ENCODE peak calls at places on chromosomes 4 and X, in five cellular contexts. D, J, I, V and T are unnamed samples.

GRCh38 chrX:153722704-153723350 is 1.4 kb downstream of the BCAP31 start:
- DNase-seq in D (no peak), J (no peak), I (no peak), V (no peak), T (no peak)

GRCh38 chr4:15868816-15869413 is 69.6 kb downstream of the FGFBP1 start:
- DNase-seq in D (no peak), J (no peak), I (no peak), V (no peak), T (no peak)

GRCh38 chr4:37584087-37584486 is 102.1 kb downstream of the RELL1 start:
- DNase-seq in D (no peak), J (no peak), I (no peak), V (no peak), T (no peak)

GRCh38 chr4:128468485-128468989 is 180.9 kb upstream of the PGRMC2 start:
- DNase-seq in D (peak; percentile 84), J (peak; percentile 37), I (no peak), V (no peak), T (peak; percentile 91)

GRCh38 chr4:122139139-122139538 is 13.0 kb upstream of the BLTP1 start:
- DNase-seq in D (no peak), J (no peak), I (no peak), V (no peak), T (no peak)

GRCh38 chr4:71189471-71189870 is 149.3 kb upstream of the SLC4A4 start:
- DNase-seq in D (no peak), J (no peak), I (no peak), V (no peak), T (no peak)

GRCh38 chr4:54127660-54128059 is 27.7 kb downstream of the GSX2 start:
- DNase-seq in D (no peak), J (no peak), I (no peak), V (no peak), T (no peak)

GRCh38 chr4:1009647-1010521 is 1.5 kb upstream of the FGFRL1 start:
- DNase-seq in D (peak; percentile 82), J (peak; percentile 70), I (peak; percentile 86), V (peak; percentile 76), T (peak; percentile 25)

GRCh38 chr4:87299898-87300297 is 22.8 kb downstream of the HSD17B13 start:
- DNase-seq in D (no peak), J (no peak), I (no peak), V (no peak), T (no peak)

GRCh38 chrX:8868906-8869305 is 67.7 kb upstream of the FAM9A start:
- DNase-seq in D (no peak), J (no peak), I (no peak), V (no peak), T (peak; percentile 19)

GRCh38 chrX:20442597-20442996 is 175.9 kb upstream of the RPS6KA3 start:
- DNase-seq in D (peak; percentile 64), J (peak; percentile 51), I (peak; percentile 58), V (peak; percentile 76), T (peak; percentile 64)

GRCh38 chrX:37420179-37420578 is 71.0 kb downstream of the PRRG1 start:
- DNase-seq in D (no peak), J (no peak), I (no peak), V (no peak), T (no peak)

GRCh38 chr4:159516556-159516955 is 413.7 kb downstream of the RAPGEF2 start:
- DNase-seq in D (no peak), J (no peak), I (no peak), V (no peak), T (no peak)

GRCh38 chr4:188399834-188400233 is 260.6 kb downstream of the TRIML1 start:
- DNase-seq in D (no peak), J (no peak), I (peak; percentile 42), V (no peak), T (no peak)